ENCODE peak calls at places on chromosomes 4 and X, in six cellular contexts. T is GM23248, I is HCT116, L is OCI-LY7, Q is hepatocyte, D is MM.1S. B is an unnamed sample.

GRCh38 chr4:24980064-24980690 is 50.6 kb downstream of the LGI2 start:
- DNase-seq in T (peak), I (peak), L (peak), Q (peak), D (peak), B (peak)

GRCh38 chrX:73817381-73818199 is 254.6 kb downstream of the CHIC1 start:
- DNase-seq in T (peak), I (no peak), L (no peak), Q (no peak), D (no peak), B (no peak)

GRCh38 chr4:127188847-127189246 is 443.9 kb upstream of the INTU start:
- DNase-seq in T (no peak), I (peak), L (no peak), Q (no peak), D (no peak), B (peak)

GRCh38 chrX:103554687-103555417 is 30.5 kb upstream of the TCEAL4 start:
- DNase-seq in T (no peak), I (no peak), L (peak), Q (peak), D (peak), B (peak)

GRCh38 chrX:110402091-110402854 is 43.6 kb downstream of the RTL9 start:
- DNase-seq in T (peak), I (no peak), L (no peak), Q (peak), D (no peak), B (no peak)

GRCh38 chr4:80461412-80461811 is 125.9 kb downstream of the CFAP299 start:
- DNase-seq in T (no peak), I (no peak), L (no peak), Q (no peak), D (no peak), B (no peak)

GRCh38 chr4:165312506-165312905 is 15.0 kb upstream of the MSMO1 start:
- DNase-seq in T (peak), I (no peak), L (no peak), Q (no peak), D (no peak), B (no peak)

GRCh38 chr4:151029537-151029936 is 14.5 kb upstream of the LRBA start:
- DNase-seq in T (no peak), I (no peak), L (no peak), Q (no peak), D (no peak), B (no peak)

GRCh38 chrX:17986440-17986839 is 125.3 kb upstream of the RAI2 start:
- DNase-seq in T (no peak), I (no peak), L (no peak), Q (no peak), D (no peak), B (no peak)

GRCh38 chr4:162475221-162475620 is 311.4 kb upstream of the FSTL5 start:
- DNase-seq in T (no peak), I (no peak), L (no peak), Q (peak), D (no peak), B (no peak)

GRCh38 chr4:910366-911091 is 21.6 kb downstream of the GAK start:
- DNase-seq in T (no peak), I (no peak), L (no peak), Q (no peak), D (no peak), B (no peak)

GRCh38 chrX:11309220-11309619 is 16.0 kb downstream of the AMELX start:
- DNase-seq in T (peak), I (no peak), L (no peak), Q (no peak), D (no peak), B (peak)

GRCh38 chrX:38220024-38220935 is at the start of gene SRPX:
- DNase-seq in T (peak), I (peak), L (no peak), Q (peak), D (peak), B (peak)

GRCh38 chr4:98864560-98864959 is 64.4 kb downstream of the EIF4E start:
- DNase-seq in T (no peak), I (peak), L (no peak), Q (no peak), D (no peak), B (no peak)

GRCh38 chr4:2794707-2795557 is 2.0 kb downstream of the SH3BP2 start:
- DNase-seq in T (peak), I (no peak), L (no peak), Q (peak), D (no peak), B (peak)
- H3K27ac ChIP-seq in T (peak), I (peak), L (no peak), Q (peak), D (no peak), B (no peak)

GRCh38 chr4:141605425-141605856 is 30.9 kb upstream of the IL15 start:
- DNase-seq in T (no peak), I (no peak), L (no peak), Q (no peak), D (no peak), B (no peak)
- TF ChIP-seq EZH2phosphoT487 in T (no peak), I (no peak), L (no peak), Q (no peak), D (no peak), B (no peak)

GRCh38 chr4:124044330-124044729 is 647.7 kb downstream of the SPRY1 start:
- DNase-seq in T (no peak), I (no peak), L (no peak), Q (no peak), D (no peak), B (no peak)
- H2AFZ ChIP-seq in T (no peak), I (no peak), L (no peak), Q (no peak), D (no peak), B (no peak)

DNA sequence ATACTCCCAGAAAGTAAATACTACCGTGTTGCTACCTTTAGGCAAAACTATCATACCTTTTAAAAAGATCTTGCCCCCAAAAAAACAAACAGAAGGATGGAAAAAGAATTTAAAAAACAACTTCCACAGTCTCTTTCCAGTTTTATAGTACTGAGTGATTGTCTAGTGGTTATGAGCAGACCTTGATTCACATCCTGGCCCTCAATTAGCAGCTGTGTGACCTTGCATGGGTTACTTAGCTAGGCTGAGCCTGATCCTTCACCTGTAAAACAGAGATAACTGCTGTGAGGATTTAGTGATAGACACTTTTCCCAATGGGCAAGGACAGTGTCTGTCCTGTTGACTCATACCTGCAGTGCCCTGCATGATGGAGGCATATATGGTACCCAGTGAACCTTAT is 49.0 kb downstream of the SMAD1 start:
- DNase-seq in T (no peak), I (no peak), L (peak), Q (no peak), D (no peak), B (no peak)
- H3K27ac ChIP-seq in T (no peak), I (no peak), L (no peak), Q (no peak), D (no peak), B (no peak)

GRCh38 chrX:53412441-53412840 is 10.0 kb downstream of the SMC1A start:
- DNase-seq in T (no peak), I (no peak), L (no peak), Q (no peak), D (no peak), B (no peak)
- TF ChIP-seq EZH2phosphoT487 in T (no peak), I (no peak), L (no peak), Q (no peak), D (no peak), B (no peak)

DNA sequence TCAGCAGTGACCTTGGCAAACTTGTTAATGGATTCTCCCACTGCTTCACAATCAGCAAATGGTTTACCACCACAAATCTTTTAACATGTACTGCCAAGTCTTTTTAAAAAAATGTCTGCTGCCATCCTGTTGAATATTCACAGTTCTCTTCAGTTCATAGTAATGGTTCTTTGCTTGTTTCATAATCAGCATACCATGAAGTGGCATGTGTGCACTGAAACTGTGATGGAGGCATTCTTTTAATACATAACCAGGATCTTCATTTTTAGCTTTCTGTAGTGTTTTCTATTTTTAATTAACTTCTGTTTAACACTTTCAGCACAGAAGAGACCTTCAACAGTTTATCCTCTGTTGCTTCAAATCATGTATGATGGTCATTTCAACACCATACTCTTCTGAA is 230.1 kb upstream of the ARSJ start:
- DNase-seq in T (no peak), I (no peak), L (no peak), Q (no peak), D (no peak), B (no peak)
- H2AFZ ChIP-seq in T (no peak), I (no peak), L (no peak), Q (no peak), D (no peak), B (no peak)

DNA sequence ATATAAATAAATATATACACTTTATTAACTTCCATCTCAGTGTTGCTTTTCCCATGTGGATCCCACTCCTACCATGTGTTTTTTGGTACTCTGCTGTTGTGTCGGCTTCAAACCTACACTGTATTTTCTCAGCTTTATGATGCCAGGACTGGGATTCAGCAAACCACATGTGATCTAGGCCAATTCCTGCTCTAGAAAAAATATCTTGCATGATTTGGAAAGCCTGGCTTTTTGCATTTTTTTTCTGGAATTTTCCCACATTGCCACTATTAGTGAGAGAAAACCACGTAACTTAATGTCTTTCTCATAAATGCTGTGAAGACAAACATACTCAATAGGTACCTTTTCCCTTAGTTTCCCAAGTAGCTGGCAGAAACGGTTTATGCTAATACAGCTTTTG is 55.9 kb downstream of the POLR2B start:
- DNase-seq in T (no peak), I (no peak), L (no peak), Q (no peak), D (no peak), B (no peak)
- H3K27ac ChIP-seq in T (no peak), I (no peak), L (no peak), Q (no peak), D (no peak), B (no peak)

GRCh38 chr4:28654618-28655017 is 1794.0 kb downstream of the STIM2 start:
- DNase-seq in T (no peak), I (no peak), L (no peak), Q (no peak), D (no peak), B (no peak)
- TF ChIP-seq EZH2phosphoT487 in T (no peak), I (no peak), L (no peak), Q (no peak), D (no peak), B (no peak)

B was measured in neural progenitor cell.